ENCODE peak calls at places on chromosome X, in five cellular contexts. One of them, this sample, is unnamed.

GRCh38 chrX:16394290-16394689 is 227.0 kb downstream of the MAGEB17 start:
- DNase-seq in IMR-90: no peak
- DNase-seq in K562: no peak
- DNase-seq in SK-N-SH: no peak
- DNase-seq in GM12878: no peak
- DNase-seq in this sample: no peak

GRCh38 chrX:104113237-104113965 is 1.1 kb downstream of the ZCCHC18 start:
- DNase-seq in IMR-90: peak; percentile 53
- DNase-seq in K562: peak; percentile 12
- DNase-seq in SK-N-SH: peak; percentile 53
- DNase-seq in GM12878: no peak
- DNase-seq in this sample: peak; percentile 2

GRCh38 chrX:153844509-153845082 is 14.3 kb upstream of the PDZD4 start:
- DNase-seq in IMR-90: no peak
- DNase-seq in K562: no peak
- DNase-seq in SK-N-SH: no peak
- DNase-seq in GM12878: no peak
- DNase-seq in this sample: no peak

GRCh38 chrX:2320089-2320488 is 180.7 kb downstream of the DHRSX start:
- DNase-seq in IMR-90: no peak
- DNase-seq in K562: no peak
- DNase-seq in SK-N-SH: no peak
- DNase-seq in GM12878: no peak
- DNase-seq in this sample: no peak

GRCh38 chrX:9606971-9607370 is 142.1 kb downstream of the TBL1X start:
- DNase-seq in IMR-90: no peak
- DNase-seq in K562: no peak
- DNase-seq in SK-N-SH: no peak
- DNase-seq in GM12878: no peak
- DNase-seq in this sample: no peak

GRCh38 chrX:112844250-112844649 is 3.6 kb upstream of the AMOT start:
- DNase-seq in IMR-90: peak; percentile 50
- DNase-seq in K562: no peak
- DNase-seq in SK-N-SH: no peak
- DNase-seq in GM12878: no peak
- DNase-seq in this sample: no peak

GRCh38 chrX:10014462-10015373 is 47.6 kb downstream of the CLDN34 start:
- DNase-seq in IMR-90: peak; percentile 84
- DNase-seq in K562: peak; percentile 91
- DNase-seq in SK-N-SH: peak; percentile 92
- DNase-seq in GM12878: no peak
- DNase-seq in this sample: peak; percentile 48

GRCh38 chrX:10074241-10074941 is 82.4 kb upstream of the CLCN4 start:
- DNase-seq in IMR-90: no peak
- DNase-seq in K562: no peak
- DNase-seq in SK-N-SH: no peak
- DNase-seq in GM12878: no peak
- DNase-seq in this sample: no peak

GRCh38 chrX:12919051-12919450 is 12.6 kb downstream of the TLR8 start:
- DNase-seq in IMR-90: no peak
- DNase-seq in K562: no peak
- DNase-seq in SK-N-SH: no peak
- DNase-seq in GM12878: no peak
- DNase-seq in this sample: no peak

GRCh38 chrX:140439455-140439854 is 65.4 kb downstream of the SOX3 start:
- DNase-seq in IMR-90: no peak
- DNase-seq in K562: no peak
- DNase-seq in SK-N-SH: peak; percentile 5
- DNase-seq in GM12878: no peak
- DNase-seq in this sample: peak; percentile 0

GRCh38 chrX:109847257-109848187 is 114.5 kb upstream of the ACSL4 start:
- DNase-seq in IMR-90: peak; percentile 90
- DNase-seq in K562: no peak
- DNase-seq in SK-N-SH: no peak
- DNase-seq in GM12878: no peak
- DNase-seq in this sample: peak; percentile 42

GRCh38 chrX:124033821-124034220 is 72.3 kb downstream of the STAG2 start:
- DNase-seq in IMR-90: peak; percentile 61
- DNase-seq in K562: no peak
- DNase-seq in SK-N-SH: no peak
- DNase-seq in GM12878: no peak
- DNase-seq in this sample: no peak

GRCh38 chrX:38857736-38858432 is 56.6 kb downstream of the MID1IP1 start:
- DNase-seq in IMR-90: no peak
- DNase-seq in K562: no peak
- DNase-seq in SK-N-SH: no peak
- DNase-seq in GM12878: no peak
- DNase-seq in this sample: no peak

GRCh38 chrX:109393859-109394258 is 88.0 kb downstream of the GUCY2F start:
- DNase-seq in IMR-90: no peak
- DNase-seq in K562: peak; percentile 6
- DNase-seq in SK-N-SH: no peak
- DNase-seq in GM12878: no peak
- DNase-seq in this sample: no peak

GRCh38 chrX:155071694-155072215 is 447 bp downstream of the BRCC3 start:
- DNase-seq in IMR-90: no peak
- DNase-seq in K562: no peak
- DNase-seq in SK-N-SH: no peak
- DNase-seq in GM12878: no peak
- DNase-seq in this sample: no peak

GRCh38 chrX:48831909-48832291 is 3.5 kb downstream of the PCSK1N start:
- DNase-seq in IMR-90: no peak
- DNase-seq in K562: no peak
- DNase-seq in SK-N-SH: peak; percentile 12
- DNase-seq in GM12878: no peak
- DNase-seq in this sample: no peak

GRCh38 chrX:12798601-12799000 is 7.4 kb downstream of the PRPS2 start:
- DNase-seq in IMR-90: peak; percentile 79
- DNase-seq in K562: no peak
- DNase-seq in SK-N-SH: no peak
- DNase-seq in GM12878: no peak
- DNase-seq in this sample: no peak

GRCh38 chrX:110758781-110759180 is 36.8 kb downstream of the CHRDL1 start:
- DNase-seq in IMR-90: no peak
- DNase-seq in K562: no peak
- DNase-seq in SK-N-SH: no peak
- DNase-seq in GM12878: no peak
- DNase-seq in this sample: no peak

GRCh38 chrX:150163181-150163930 is 199.8 kb upstream of the MAMLD1 start:
- DNase-seq in IMR-90: no peak
- DNase-seq in K562: no peak
- DNase-seq in SK-N-SH: no peak
- DNase-seq in GM12878: no peak
- DNase-seq in this sample: no peak

GRCh38 chrX:123675154-123675553 is 57.7 kb downstream of the THOC2 start:
- DNase-seq in IMR-90: no peak
- DNase-seq in K562: no peak
- DNase-seq in SK-N-SH: no peak
- DNase-seq in GM12878: no peak
- DNase-seq in this sample: no peak

GRCh38 chrX:134469481-134469880 is 9.5 kb downstream of the HPRT1 start:
- DNase-seq in IMR-90: peak; percentile 71
- DNase-seq in K562: no peak
- DNase-seq in SK-N-SH: no peak
- DNase-seq in GM12878: no peak
- DNase-seq in this sample: no peak
- TF ChIP-seq MXI1 in IMR-90: no peak
- TF ChIP-seq MXI1 in K562: no peak
- TF ChIP-seq MXI1 in SK-N-SH: no peak
- TF ChIP-seq MXI1 in GM12878: no peak
- TF ChIP-seq MXI1 in this sample: no peak

GRCh38 chrX:132395059-132395458 is 93.8 kb downstream of the MBNL3 start:
- DNase-seq in IMR-90: no peak
- DNase-seq in K562: no peak
- DNase-seq in SK-N-SH: no peak
- DNase-seq in GM12878: no peak
- DNase-seq in this sample: no peak
- TF ChIP-seq MXI1 in IMR-90: no peak
- TF ChIP-seq MXI1 in K562: no peak
- TF ChIP-seq MXI1 in SK-N-SH: no peak
- TF ChIP-seq MXI1 in GM12878: no peak
- TF ChIP-seq MXI1 in this sample: no peak

DNA sequence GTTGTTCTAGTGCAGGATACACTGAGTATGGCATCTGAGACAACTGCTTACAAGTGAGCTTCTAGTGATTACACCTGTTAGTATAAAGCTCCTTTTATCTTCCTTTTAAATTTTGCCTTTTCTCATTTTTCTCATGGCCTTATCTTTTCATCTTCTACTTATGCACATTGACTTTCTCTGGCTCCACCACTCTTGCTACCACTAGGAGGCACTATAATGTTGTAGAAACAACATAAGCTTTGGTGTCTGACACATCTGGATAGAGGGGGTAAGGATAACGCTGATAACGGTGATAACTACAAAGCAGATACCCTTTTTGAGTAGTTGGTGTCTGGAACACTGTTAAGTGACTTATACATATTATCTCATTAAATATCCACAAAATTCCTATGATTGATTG is 187.4 kb upstream of the TEX13C start:
- DNase-seq in IMR-90: peak; percentile 0
- DNase-seq in K562: peak; percentile 28
- DNase-seq in SK-N-SH: peak; percentile 14
- DNase-seq in GM12878: no peak
- DNase-seq in this sample: peak; percentile 0
- TF ChIP-seq MXI1 in IMR-90: no peak
- TF ChIP-seq MXI1 in K562: no peak
- TF ChIP-seq MXI1 in SK-N-SH: no peak
- TF ChIP-seq MXI1 in GM12878: no peak
- TF ChIP-seq MXI1 in this sample: no peak

DNA sequence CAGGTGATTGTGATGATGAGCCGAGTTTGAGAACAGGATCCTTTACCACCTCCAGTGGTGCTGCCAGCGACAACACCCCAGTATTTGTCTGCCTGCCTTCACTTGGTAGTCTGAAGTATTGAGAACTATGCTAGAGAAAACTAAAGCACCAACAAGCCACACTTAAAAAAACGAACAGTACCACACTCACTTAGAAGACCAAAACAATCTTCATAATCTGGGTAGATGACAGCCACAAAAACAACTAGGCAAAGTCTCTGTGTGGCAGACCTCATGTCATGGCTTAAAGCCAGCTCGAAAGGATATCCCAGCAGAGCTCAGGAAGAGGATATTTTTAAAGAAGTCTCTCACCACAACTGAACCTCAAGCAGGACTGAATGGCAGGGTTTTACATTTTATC is 236.0 kb downstream of the GPC3 start:
- DNase-seq in IMR-90: no peak
- DNase-seq in K562: no peak
- DNase-seq in SK-N-SH: no peak
- DNase-seq in GM12878: no peak
- DNase-seq in this sample: no peak
- TF ChIP-seq MXI1 in IMR-90: no peak
- TF ChIP-seq MXI1 in K562: no peak
- TF ChIP-seq MXI1 in SK-N-SH: no peak
- TF ChIP-seq MXI1 in GM12878: no peak
- TF ChIP-seq MXI1 in this sample: no peak

GRCh38 chrX:19986531-19986930 is 4.3 kb downstream of the BCLAF3 start:
- DNase-seq in IMR-90: no peak
- DNase-seq in K562: no peak
- DNase-seq in SK-N-SH: no peak
- DNase-seq in GM12878: no peak
- DNase-seq in this sample: no peak

GRCh38 chrX:19987856-19988255 is 3.0 kb downstream of the BCLAF3 start:
- DNase-seq in IMR-90: no peak
- DNase-seq in K562: no peak
- DNase-seq in SK-N-SH: no peak
- DNase-seq in GM12878: no peak
- DNase-seq in this sample: no peak

DNA sequence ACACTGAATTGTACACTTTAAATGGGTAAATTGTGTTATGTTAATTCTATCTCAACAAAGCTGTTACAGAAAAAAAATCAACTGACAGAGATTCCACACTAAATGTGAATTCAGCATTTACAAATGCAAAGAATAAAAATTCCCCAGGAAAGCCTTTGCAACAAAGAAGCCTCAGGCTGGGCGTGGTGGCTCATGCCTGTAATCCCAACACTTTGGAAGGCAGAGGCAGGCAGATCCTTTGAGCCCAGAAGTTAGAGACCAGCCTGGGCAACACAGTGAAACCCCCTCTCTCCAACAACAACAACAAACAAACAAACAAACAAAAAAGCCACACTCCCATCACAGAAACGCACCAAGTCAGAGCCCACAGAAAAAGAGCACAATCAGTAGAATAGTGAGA is 8.9 kb downstream of the BCLAF3 start:
- DNase-seq in IMR-90: no peak
- DNase-seq in K562: no peak
- DNase-seq in SK-N-SH: no peak
- DNase-seq in GM12878: no peak
- DNase-seq in this sample: no peak
- TF ChIP-seq MXI1 in IMR-90: no peak
- TF ChIP-seq MXI1 in K562: no peak
- TF ChIP-seq MXI1 in SK-N-SH: no peak
- TF ChIP-seq MXI1 in GM12878: no peak
- TF ChIP-seq MXI1 in this sample: no peak

GRCh38 chrX:72271091-72271490 is 6.0 kb downstream of the RPS4X start:
- DNase-seq in IMR-90: no peak
- DNase-seq in K562: no peak
- DNase-seq in SK-N-SH: no peak
- DNase-seq in GM12878: no peak
- DNase-seq in this sample: no peak

GRCh38 chrX:72271812-72272211 is 5.2 kb downstream of the RPS4X start:
- DNase-seq in IMR-90: no peak
- DNase-seq in K562: no peak
- DNase-seq in SK-N-SH: no peak
- DNase-seq in GM12878: no peak
- DNase-seq in this sample: no peak

GRCh38 chrX:72269671-72270251 is 7.3 kb downstream of the RPS4X start:
- DNase-seq in IMR-90: peak; percentile 83
- DNase-seq in K562: no peak
- DNase-seq in SK-N-SH: no peak
- DNase-seq in GM12878: no peak
- DNase-seq in this sample: no peak

GRCh38 chrX:72270316-72270866 is 6.7 kb downstream of the RPS4X start:
- DNase-seq in IMR-90: no peak
- DNase-seq in K562: no peak
- DNase-seq in SK-N-SH: no peak
- DNase-seq in GM12878: no peak
- DNase-seq in this sample: no peak

DNA sequence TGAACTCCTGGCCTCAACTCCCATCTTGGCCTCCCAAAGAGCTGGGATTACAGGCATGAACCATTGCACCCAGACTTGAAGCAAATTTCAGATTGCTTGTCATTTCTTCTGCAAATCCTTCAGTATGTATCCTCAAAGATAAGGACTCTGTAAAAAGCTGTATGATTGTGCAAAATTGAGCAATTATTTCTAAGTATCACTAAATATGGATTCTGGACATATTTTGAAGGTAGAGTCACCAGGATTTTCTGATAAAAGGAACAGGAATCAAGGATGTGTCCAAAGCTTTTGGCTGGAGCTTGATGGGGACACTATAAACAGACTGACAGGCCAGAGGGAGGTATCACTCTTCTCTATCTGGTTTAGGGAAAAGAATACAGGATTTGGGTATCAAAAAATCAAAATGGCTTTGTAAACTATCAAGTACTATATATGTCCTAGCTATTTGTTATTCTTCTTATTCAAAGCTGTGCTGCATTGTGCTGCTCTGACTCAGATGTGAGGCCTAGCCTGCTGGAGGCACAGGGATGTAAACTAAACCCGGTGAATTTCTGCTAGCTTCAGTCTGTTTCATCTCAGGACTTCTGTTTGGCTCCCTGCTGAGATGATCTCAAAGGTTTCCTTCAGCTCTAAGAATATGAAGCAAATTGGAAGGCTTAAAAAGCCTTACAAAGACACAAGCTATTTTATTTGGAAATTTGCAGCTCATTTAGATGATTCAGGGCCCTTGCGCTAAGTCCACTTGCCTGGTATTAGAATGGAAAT is 8.3 kb downstream of the RPS4X start:
- DNase-seq in IMR-90: peak; percentile 92
- DNase-seq in K562: no peak
- DNase-seq in SK-N-SH: no peak
- DNase-seq in GM12878: no peak
- DNase-seq in this sample: no peak
- TF ChIP-seq MXI1 in IMR-90: no peak
- TF ChIP-seq MXI1 in K562: no peak
- TF ChIP-seq MXI1 in SK-N-SH: no peak
- TF ChIP-seq MXI1 in GM12878: no peak
- TF ChIP-seq MXI1 in this sample: no peak

This sample was measured in HepG2.